ENCODE peak calls at places on chromosomes 13 and 19, in four cellular contexts. N, G, Q and O are unnamed samples. For H3K36me3, the result is how much of the 10 kb centered on the place peaks cover.

GRCh38 chr19:6501740-6502648 is at the start of gene TUBB4A:
- DNase-seq in Q (peak), G (no peak), N (no peak), O (peak)

GRCh38 chr19:38663957-38664502 is 16.6 kb downstream of the ACTN4 start:
- DNase-seq in N (peak), Q (peak), G (no peak), O (peak)

GRCh38 chr19:38290631-38291147 is 13.4 kb upstream of the C19orf33 start:
- DNase-seq in G (no peak), N (peak), Q (no peak), O (no peak)

GRCh38 chr13:59790626-59791025 is 373.1 kb downstream of the DIAPH3 start:
- DNase-seq in G (no peak), Q (no peak), N (no peak), O (no peak)

GRCh38 chr19:12494260-12494860 is 9.7 kb upstream of the ZNF709 start:
- DNase-seq in Q (no peak), G (no peak), N (no peak), O (no peak)

GRCh38 chr19:29483944-29484581 is 41.7 kb upstream of the VSTM2B start:
- DNase-seq in N (no peak), G (no peak), Q (no peak), O (peak)

GRCh38 chr19:52896431-52897148 is 845 bp downstream of the ZNF320 start:
- DNase-seq in G (no peak), Q (no peak), N (no peak), O (no peak)

GRCh38 chr13:28529836-28530235 is 34.9 kb upstream of the FLT1 start:
- DNase-seq in N (no peak), Q (no peak), G (no peak), O (no peak)

GRCh38 chr13:50686547-50686946 is 156.9 kb downstream of the DLEU7 start:
- DNase-seq in Q (no peak), G (no peak), N (no peak), O (no peak)

GRCh38 chr13:60411983-60412382 is 15.0 kb downstream of the TDRD3 start:
- DNase-seq in Q (no peak), N (no peak), G (no peak), O (no peak)

GRCh38 chr13:60969659-60970058 is 446.0 kb downstream of the PCDH20 start:
- DNase-seq in N (no peak), G (no peak), Q (no peak), O (no peak)

GRCh38 chr19:2168619-2169424 is 5.1 kb downstream of the DOT1L start:
- DNase-seq in N (peak), Q (peak), G (peak), O (peak)

GRCh38 chr19:39212377-39212742 is 8.3 kb upstream of the SYCN start:
- DNase-seq in G (peak), N (no peak), Q (no peak), O (peak)

GRCh38 chr19:12484011-12484370 is 625 bp downstream of the ZNF709 start:
- DNase-seq in N (no peak), G (no peak), Q (no peak), O (no peak)

GRCh38 chr13:100890645-100891044 is 216.1 kb upstream of the TMTC4 start:
- DNase-seq in G (no peak), N (no peak), Q (no peak), O (no peak)

GRCh38 chr19:1183543-1184172 is 9.6 kb upstream of the SBNO2 start:
- DNase-seq in G (peak), N (peak), Q (peak), O (peak)

GRCh38 chr19:12611361-12611699 is 610 bp downstream of the ZNF791 start:
- DNase-seq in N (peak), G (peak), Q (no peak), O (peak)

GRCh38 chr19:50768289-50768688 is 2.0 kb upstream of the GPR32 start:
- DNase-seq in G (no peak), Q (no peak), N (no peak), O (no peak)

GRCh38 chr19:29042450-29042849 is 170.5 kb downstream of the UQCRFS1 start:
- DNase-seq in Q (no peak), G (no peak), N (no peak), O (no peak)

GRCh38 chr13:112690242-112690943 is 555 bp downstream of the ATP11A start:
- DNase-seq in N (no peak), Q (no peak), G (no peak), O (peak)

GRCh38 chr19:49126575-49126974 is 7.2 kb downstream of the PPFIA3 start:
- DNase-seq in Q (no peak), N (no peak), G (no peak), O (no peak)

GRCh38 chr13:114140909-114141255 is 8.5 kb upstream of the RASA3 start:
- DNase-seq in Q (no peak), G (no peak), N (no peak), O (peak)

GRCh38 chr13:24671367-24672117 is 8.7 kb upstream of the ATP12A start:
- DNase-seq in G (peak), Q (no peak), N (peak), O (no peak)

GRCh38 chr13:107203146-107203847 is 635.4 kb upstream of the ARGLU1 start:
- DNase-seq in Q (peak), G (no peak), N (no peak), O (no peak)

DNA sequence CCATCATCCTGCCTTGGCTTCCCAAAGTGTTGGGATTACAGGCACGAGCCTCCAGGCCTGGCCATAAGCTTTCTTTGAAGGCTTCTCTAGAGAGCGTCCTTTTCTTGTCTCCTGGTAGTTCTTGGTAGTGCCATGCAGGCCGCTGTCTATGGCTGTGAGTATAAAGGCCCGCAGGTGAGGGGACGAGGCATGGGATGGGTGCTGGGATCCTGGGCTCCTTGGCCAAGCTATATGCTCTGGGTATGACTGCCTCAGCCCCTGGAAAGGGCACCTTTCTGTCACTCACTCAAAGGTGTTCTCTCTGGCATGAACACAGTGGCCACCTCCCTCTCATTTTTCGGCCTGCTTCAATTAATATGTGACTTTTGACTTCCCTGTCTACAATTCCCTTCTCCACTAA is 6.3 kb upstream of the ABCC4 start:
- DNase-seq in G (no peak), N (no peak), Q (no peak), O (no peak)
- TF ChIP-seq POLR2AphosphoS5 in G (no peak), N (no peak), Q (no peak), O (no peak)

DNA sequence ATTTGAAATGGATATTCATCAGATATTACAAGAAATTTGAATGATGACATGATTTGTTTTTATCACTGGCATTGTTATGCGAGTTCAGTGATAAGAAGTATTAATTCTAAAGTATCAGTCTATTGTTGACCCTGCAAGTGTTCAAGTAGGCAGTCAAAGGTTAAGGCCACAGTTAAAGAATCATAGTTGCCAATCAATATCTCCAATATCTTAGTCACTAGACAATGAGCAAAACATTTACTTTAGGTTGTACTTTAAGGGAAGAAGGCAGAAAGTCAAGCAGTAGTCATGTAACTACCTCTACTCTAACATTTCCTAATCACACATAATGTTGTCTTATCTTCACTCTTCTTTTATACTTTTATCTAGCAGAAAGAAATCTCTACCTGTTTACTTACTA is 709.8 kb downstream of the PCDH17 start:
- DNase-seq in Q (no peak), N (no peak), G (no peak), O (no peak)
- H3K36me3 ChIP-seq in Q (under half), N (under half), G (under half), O (under half)

GRCh38 chr13:93216122-93216521 is 10.5 kb upstream of the GPC6 start:
- DNase-seq in N (no peak), Q (no peak), G (no peak), O (no peak)

GRCh38 chr13:93220073-93220472 is 6.5 kb upstream of the GPC6 start:
- DNase-seq in G (no peak), N (no peak), Q (no peak), O (no peak)

GRCh38 chr13:93224545-93224944 is 2.1 kb upstream of the GPC6 start:
- DNase-seq in Q (no peak), N (no peak), G (no peak), O (no peak)

GRCh38 chr13:93217701-93218100 is 8.9 kb upstream of the GPC6 start:
- DNase-seq in G (no peak), N (no peak), Q (no peak), O (no peak)

GRCh38 chr13:93218583-93218982 is 8.0 kb upstream of the GPC6 start:
- DNase-seq in N (no peak), G (no peak), Q (no peak), O (no peak)
- TF ChIP-seq POLR2A in N (no peak), G (no peak), Q (no peak), O (no peak)

DNA sequence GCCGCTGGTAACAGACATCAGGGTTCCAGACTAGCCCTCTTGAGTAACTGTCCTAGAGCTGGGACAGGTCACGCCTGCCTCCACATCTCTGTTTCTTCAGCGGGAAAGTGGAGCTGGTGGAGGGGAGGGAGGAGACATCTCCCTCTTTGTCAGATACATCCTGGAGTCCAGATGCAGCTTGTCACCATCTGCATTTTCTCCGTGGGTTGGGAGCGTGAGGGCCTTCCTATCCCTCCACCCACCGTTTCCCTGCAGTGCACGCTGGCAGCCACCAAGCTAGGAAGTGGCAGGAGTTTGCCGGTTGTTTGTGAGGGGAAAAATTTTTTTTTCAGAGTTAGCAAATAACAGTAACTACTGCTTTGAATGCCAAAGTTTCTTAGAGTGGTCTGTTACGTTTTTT is 20.0 kb upstream of the SMIM17 start:
- DNase-seq in G (no peak), Q (no peak), N (no peak), O (no peak)
- TF ChIP-seq POLR2AphosphoS5 in G (no peak), Q (no peak), N (no peak), O (no peak)

GRCh38 chr13:26011996-26012688 is 39.7 kb downstream of the SHISA2 start:
- DNase-seq in N (no peak), G (no peak), Q (peak), O (peak)
- H3K36me3 ChIP-seq in N (under half), G (under half), Q (under half), O (under half)

GRCh38 chr19:55535579-55536350 is 1.2 kb downstream of the SBK2 start:
- DNase-seq in G (no peak), N (no peak), Q (peak), O (no peak)
- TF ChIP-seq POLR2A in G (no peak), N (no peak), Q (no peak), O (no peak)

GRCh38 chr19:43462887-43463380 is 2.5 kb downstream of the LYPD3 start:
- DNase-seq in Q (no peak), G (no peak), N (no peak), O (no peak)

GRCh38 chr19:43465468-43466120 is at the start of gene LYPD3:
- DNase-seq in Q (peak), G (peak), N (peak), O (peak)

GRCh38 chr19:43462383-43462782 is 3.0 kb downstream of the LYPD3 start:
- DNase-seq in N (no peak), G (no peak), Q (no peak), O (no peak)

GRCh38 chr19:43464089-43464775 is 1.2 kb downstream of the LYPD3 start:
- DNase-seq in N (peak), G (no peak), Q (peak), O (peak)

GRCh38 chr19:43463381-43464088 is 1.9 kb downstream of the LYPD3 start:
- DNase-seq in N (peak), Q (peak), G (peak), O (peak)
- TF ChIP-seq POLR2AphosphoS5 in N (peak), Q (peak), G (no peak), O (peak)

DNA sequence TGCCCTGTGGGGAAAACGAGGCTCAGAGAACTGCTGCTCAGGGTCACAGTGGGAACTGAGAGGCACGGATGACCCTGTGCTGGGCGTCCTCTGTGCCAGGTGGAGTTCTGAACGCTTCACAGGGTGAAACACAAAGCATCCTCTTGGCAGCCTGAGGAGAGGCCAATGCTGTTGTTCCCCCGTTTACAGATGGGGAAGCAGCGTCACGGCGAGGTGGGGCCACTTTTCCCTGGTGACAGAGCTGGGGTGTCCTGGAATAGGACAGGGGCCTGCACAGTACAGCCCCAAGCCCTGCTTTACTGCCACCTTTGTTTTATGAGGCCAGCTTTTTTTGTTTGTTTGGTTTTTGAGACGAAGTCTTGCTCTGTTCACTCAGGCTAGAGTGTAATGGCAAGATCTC is 22.2 kb downstream of the DHX34 start:
- DNase-seq in G (no peak), Q (no peak), N (no peak), O (peak)
- H3K36me3 ChIP-seq in G (half or more), Q (half or more), N (under half), O (half or more)

GRCh38 chr19:18000480-18000980 is 7.4 kb upstream of the ARRDC2 start:
- DNase-seq in N (no peak), Q (no peak), G (no peak), O (no peak)

GRCh38 chr19:18001837-18002345 is 6.1 kb upstream of the ARRDC2 start:
- DNase-seq in Q (no peak), N (no peak), G (no peak), O (no peak)

GRCh38 chr19:17999685-18000479 is 8.1 kb upstream of the ARRDC2 start:
- DNase-seq in Q (no peak), G (no peak), N (no peak), O (peak)

GRCh38 chr19:18002347-18002850 is 5.6 kb upstream of the ARRDC2 start:
- DNase-seq in N (no peak), Q (no peak), G (no peak), O (peak)

GRCh38 chr19:18000981-18001836 is 6.8 kb upstream of the ARRDC2 start:
- DNase-seq in Q (peak), G (peak), N (peak), O (peak)
- TF ChIP-seq POLR2A in Q (peak), G (peak), N (peak), O (peak)